ENCODE peak calls at places on chromosomes 16 and 17, in five cellular contexts. P, Q, A, N and K are unnamed samples.

GRCh38 chr17:57243171-57243622 is 13.1 kb upstream of the MSI2 start:
- DNase-seq in Q (peak), N (peak), P (peak), A (peak), K (peak)

GRCh38 chr17:83179811-83180210 is 100.4 kb downstream of the METRNL start:
- DNase-seq in P (no peak), N (peak), A (peak), Q (no peak), K (no peak)

GRCh38 chr16:80198995-80199299 is 341.8 kb upstream of the DYNLRB2 start:
- DNase-seq in A (no peak), N (no peak), Q (no peak), P (no peak), K (no peak)

GRCh38 chr16:20004931-20005330 is 68.8 kb downstream of the GPR139 start:
- DNase-seq in Q (no peak), N (no peak), P (no peak), A (no peak), K (no peak)

GRCh38 chr17:66304304-66305174 is 2.1 kb downstream of the PRKCA start:
- DNase-seq in Q (no peak), A (no peak), N (no peak), P (no peak), K (no peak)

GRCh38 chr16:85924675-85925074 is 25.7 kb downstream of the IRF8 start:
- DNase-seq in Q (no peak), N (no peak), A (no peak), P (no peak), K (no peak)

GRCh38 chr17:61803796-61804195 is 59.5 kb downstream of the BRIP1 start:
- DNase-seq in N (no peak), A (no peak), P (no peak), Q (no peak), K (no peak)

GRCh38 chr16:51876934-51877333 is 670.0 kb downstream of the TOX3 start:
- DNase-seq in A (no peak), Q (no peak), P (no peak), N (no peak), K (no peak)

GRCh38 chr17:860805-861204 is 78.7 kb downstream of the MRM3 start:
- DNase-seq in A (no peak), P (no peak), N (no peak), Q (no peak), K (no peak)

GRCh38 chr17:861364-861763 is 79.2 kb downstream of the MRM3 start:
- DNase-seq in Q (no peak), A (no peak), P (no peak), N (no peak), K (no peak)

GRCh38 chr17:855594-855993 is 73.4 kb downstream of the MRM3 start:
- DNase-seq in N (no peak), P (no peak), A (no peak), Q (no peak), K (no peak)

GRCh38 chr17:859461-860195 is 77.5 kb downstream of the MRM3 start:
- DNase-seq in P (no peak), N (peak), Q (peak), A (no peak), K (peak)

DNA sequence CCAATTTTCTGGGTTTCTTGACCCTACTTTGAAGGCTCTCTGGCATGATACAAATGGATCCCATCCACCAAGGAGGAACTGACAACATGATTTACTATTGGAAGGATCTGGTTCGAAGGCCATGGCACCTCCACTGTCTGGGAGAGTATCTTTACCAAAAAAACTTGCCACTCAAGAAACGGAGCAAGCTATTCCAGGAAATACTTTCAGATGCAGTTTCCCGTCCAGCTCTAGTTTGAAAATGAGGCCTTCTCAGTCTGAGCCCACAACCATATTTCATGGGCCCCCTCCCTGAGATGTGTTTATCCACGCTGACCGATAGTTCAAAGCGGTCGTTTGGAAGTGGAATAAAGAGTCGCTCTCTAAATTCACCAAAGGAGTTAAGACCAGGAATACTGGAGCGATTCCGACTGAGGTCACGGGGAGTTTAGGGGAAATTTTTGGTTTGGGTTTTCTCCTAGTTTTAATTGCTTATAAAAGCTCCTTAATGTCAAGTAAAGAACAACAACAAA is 76.8 kb downstream of the MRM3 start:
- DNase-seq in N (no peak), Q (no peak), P (no peak), A (no peak), K (no peak)
- H3K27ac ChIP-seq in N (peak), Q (peak), P (no peak), A (peak), K (no peak)

GRCh38 chr17:40071720-40072480 is 9.1 kb downstream of the THRA start:
- DNase-seq in Q (peak), P (peak), N (peak), A (peak), K (no peak)

GRCh38 chr17:40073454-40074174 is 10.8 kb downstream of the THRA start:
- DNase-seq in N (no peak), P (no peak), A (no peak), Q (no peak), K (no peak)

GRCh38 chr17:40070895-40071719 is 8.3 kb downstream of the THRA start:
- DNase-seq in P (peak), A (no peak), Q (peak), N (peak), K (no peak)

GRCh38 chr17:40074175-40074512 is 11.4 kb downstream of the THRA start:
- DNase-seq in P (no peak), A (no peak), N (no peak), Q (no peak), K (no peak)

DNA sequence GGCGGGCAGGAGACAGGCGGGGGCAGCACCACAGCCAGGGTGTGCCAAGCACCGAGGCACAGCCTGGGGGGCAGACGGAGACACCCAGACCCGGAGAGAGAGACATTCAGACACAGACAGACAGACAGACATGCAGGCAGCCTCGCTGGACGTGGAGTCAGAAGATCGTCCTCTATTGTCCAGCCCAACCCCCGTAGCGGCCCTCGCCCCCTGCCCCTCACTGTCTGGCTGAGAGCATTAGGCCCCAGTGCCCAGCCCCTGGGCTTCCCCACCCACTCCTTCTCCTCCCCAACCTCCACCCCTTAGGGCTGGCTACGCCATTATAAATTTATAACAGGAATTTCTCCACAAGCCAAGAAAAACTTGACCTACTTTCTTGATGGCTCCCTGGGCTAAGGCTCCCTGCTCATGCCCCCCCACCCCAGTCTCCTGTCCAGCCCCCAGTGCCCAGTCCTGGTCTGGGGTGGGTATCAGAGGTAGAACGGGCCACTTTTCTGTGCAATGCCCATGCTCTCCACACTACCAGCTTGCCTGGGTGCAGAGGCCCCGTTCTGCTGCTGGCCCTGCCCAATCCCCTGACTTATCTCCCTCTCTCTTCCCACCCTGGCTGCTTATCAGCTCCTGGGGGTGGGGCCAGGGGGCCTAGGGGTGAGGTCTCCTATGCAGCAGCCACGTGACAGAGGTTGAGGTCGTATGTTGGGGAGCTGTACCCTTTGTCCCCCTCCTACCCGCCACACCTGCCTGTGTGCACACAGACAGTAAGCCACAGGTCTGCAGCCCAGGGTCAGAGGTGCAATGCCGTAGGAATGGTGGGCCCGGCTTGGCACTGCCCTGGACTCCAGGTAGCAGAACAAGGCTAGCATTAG is 9.9 kb downstream of the THRA start:
- DNase-seq in A (no peak), N (peak), P (peak), Q (peak), K (no peak)
- H3K4me3 ChIP-seq in A (no peak), N (peak), P (peak), Q (peak), K (no peak)

GRCh38 chr17:40122466-40122943 is 734 bp downstream of the MSL1 start:
- DNase-seq in A (no peak), Q (peak), P (peak), N (peak), K (no peak)
- TF ChIP-seq CTCF in A (peak), Q (no peak), P (no peak), N (no peak), K (peak)

DNA sequence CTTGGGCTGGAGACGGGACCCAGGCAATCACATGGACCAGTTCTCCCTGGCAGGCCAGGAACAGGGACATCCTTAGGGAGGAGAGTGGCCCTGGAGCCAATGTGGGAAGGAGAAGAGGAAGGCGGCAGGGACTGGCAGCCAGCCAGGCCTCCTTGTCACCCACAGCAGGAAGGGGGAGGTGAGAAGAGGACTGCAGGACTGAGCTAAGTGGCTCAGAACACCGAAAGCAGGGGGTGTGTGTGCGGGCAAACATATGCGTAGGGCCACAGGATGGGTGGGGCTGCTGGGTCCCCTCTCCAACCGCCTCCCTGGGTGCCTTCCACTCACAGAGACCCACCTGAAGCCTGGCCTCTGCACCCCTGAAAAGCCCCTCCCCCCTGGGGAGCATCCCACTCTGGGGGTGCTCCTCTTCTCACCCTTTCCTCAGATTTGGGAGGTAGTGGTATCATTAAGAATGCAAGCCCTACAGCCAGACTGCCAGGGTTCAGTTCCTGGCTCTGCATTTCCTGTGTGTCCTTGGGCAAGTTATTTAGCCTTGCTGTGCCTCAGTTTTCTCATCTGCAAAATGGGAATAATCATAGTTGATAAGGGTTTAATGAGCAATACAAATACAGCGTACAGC is 8.1 kb downstream of the PNMT start:
- DNase-seq in A (no peak), P (no peak), Q (no peak), N (no peak), K (no peak)
- H3K27ac ChIP-seq in A (peak), P (no peak), Q (no peak), N (no peak), K (no peak)

DNA sequence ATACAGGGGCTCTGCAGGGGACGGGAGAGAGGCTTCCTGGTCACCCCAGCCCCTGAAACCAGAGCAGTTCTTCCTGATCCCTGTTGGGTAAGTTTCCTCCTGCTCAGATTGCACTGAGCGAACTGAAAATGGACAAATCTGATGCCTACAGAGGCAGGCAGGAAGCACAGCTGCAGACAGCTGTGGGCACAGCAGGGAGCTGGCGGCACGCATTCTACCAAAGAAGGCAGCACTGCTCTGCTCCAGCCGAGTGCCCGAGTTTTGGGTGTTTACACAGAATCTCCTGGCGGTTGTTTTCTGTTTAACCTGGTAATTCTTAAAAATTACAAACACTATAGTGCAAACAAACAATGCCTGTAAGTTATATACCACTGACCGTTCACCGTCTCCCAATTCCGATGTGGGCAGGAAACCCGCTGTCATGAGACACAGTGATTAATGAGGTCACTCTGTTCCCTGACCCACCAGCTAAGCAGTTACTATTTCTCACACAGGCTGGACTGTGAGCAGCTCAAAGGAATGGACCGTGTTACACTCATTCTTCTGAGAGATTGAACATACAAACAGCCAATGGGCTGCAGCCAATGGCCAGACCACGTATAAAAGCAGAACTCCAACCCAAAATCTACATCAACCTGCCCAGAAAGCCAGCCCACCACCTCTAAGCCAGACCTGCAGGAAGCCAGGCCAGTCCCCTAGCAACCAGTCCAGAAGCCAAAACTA is 25.5 kb downstream of the NSMCE1 start:
- DNase-seq in A (peak), Q (peak), P (no peak), N (peak), K (peak)
- H3K4me3 ChIP-seq in A (no peak), Q (no peak), P (no peak), N (peak), K (peak)

GRCh38 chr16:57801856-57802634 is at the start of gene KIFC3:
- DNase-seq in P (peak), A (peak), Q (peak), N (peak), K (peak)
- TF ChIP-seq CTCF in P (no peak), A (no peak), Q (no peak), N (no peak), K (peak)

GRCh38 chr16:81729451-81729850 is 49.6 kb upstream of the PLCG2 start:
- DNase-seq in N (no peak), Q (no peak), A (no peak), P (no peak), K (no peak)
- H3K27ac ChIP-seq in N (no peak), Q (no peak), A (no peak), P (no peak), K (no peak)

GRCh38 chr17:59443106-59443505 is 111.7 kb downstream of the YPEL2 start:
- DNase-seq in N (no peak), Q (no peak), A (no peak), P (no peak), K (no peak)
- H3K4me3 ChIP-seq in N (no peak), Q (no peak), A (no peak), P (no peak), K (no peak)

GRCh38 chr17:46010597-46011186 is 11.6 kb downstream of the STH start:
- DNase-seq in Q (no peak), N (no peak), A (no peak), P (no peak), K (no peak)
- TF ChIP-seq CTCF in Q (no peak), N (no peak), A (no peak), P (no peak), K (peak)

GRCh38 chr17:68579194-68579900 is 21.8 kb downstream of the FAM20A start:
- DNase-seq in N (no peak), A (no peak), P (no peak), Q (no peak), K (no peak)

GRCh38 chr17:68576137-68576536 is 25.0 kb downstream of the FAM20A start:
- DNase-seq in A (no peak), N (no peak), P (no peak), Q (no peak), K (no peak)

GRCh38 chr17:68580236-68580903 is 20.8 kb downstream of the FAM20A start:
- DNase-seq in Q (peak), P (no peak), A (no peak), N (no peak), K (no peak)

GRCh38 chr17:68576811-68577551 is 24.2 kb downstream of the FAM20A start:
- DNase-seq in Q (peak), N (peak), P (no peak), A (no peak), K (no peak)

DNA sequence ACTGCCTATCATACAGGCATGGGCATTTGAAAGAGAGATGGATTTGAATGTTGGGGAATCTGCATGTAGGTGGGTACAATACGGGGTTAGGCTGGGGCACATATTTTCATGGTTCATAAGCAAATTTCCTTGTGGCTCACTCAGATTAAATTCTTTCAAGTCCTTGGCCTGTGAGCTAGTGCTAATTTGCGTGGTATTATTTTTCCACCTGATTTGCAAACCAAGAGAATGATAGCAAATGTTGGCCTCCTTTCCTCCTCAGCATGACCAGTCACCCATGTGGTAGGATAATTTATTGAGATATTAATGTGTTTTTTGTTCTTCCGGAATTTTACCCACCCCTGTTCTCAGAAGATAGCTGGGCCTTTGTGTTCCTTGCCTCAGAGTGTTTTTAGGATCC is 22.9 kb downstream of the FAM20A start:
- DNase-seq in N (no peak), Q (no peak), P (no peak), A (no peak), K (no peak)
- H3K27ac ChIP-seq in N (no peak), Q (no peak), P (no peak), A (no peak), K (no peak)